ENCODE peak calls at places on chromosomes 13 and 19, in four cellular contexts. S is iPS DF 19.7, U is left colon, M is non-pigmented ciliary epithelial cell. V is an unnamed sample.

GRCh38 chr19:10776900-10777650 is 58.9 kb downstream of the TMED1 start:
- DNase-seq in S (no peak), U (no peak), M (no peak), V (no peak)

GRCh38 chr19:13765395-13766094 is 1.2 kb downstream of the MRI1 start:
- DNase-seq in S (no peak), U (no peak), M (no peak), V (no peak)

GRCh38 chr19:45276284-45276687 is 25.2 kb downstream of the MARK4 start:
- DNase-seq in S (no peak), U (no peak), M (no peak), V (no peak)

GRCh38 chr13:66532146-66532545 is 698.0 kb downstream of the PCDH9 start:
- DNase-seq in S (no peak), U (no peak), M (peak), V (no peak)

GRCh38 chr13:110716235-110716505 is 2.7 kb downstream of the ING1 start:
- DNase-seq in S (no peak), U (peak), M (no peak), V (no peak)

GRCh38 chr13:101453784-101454201 is 1.3 kb downstream of the ITGBL1 start:
- DNase-seq in S (no peak), U (no peak), M (no peak), V (no peak)

GRCh38 chr13:40639226-40639681 is 27.2 kb downstream of the FOXO1 start:
- DNase-seq in S (no peak), U (no peak), M (no peak), V (no peak)

GRCh38 chr13:46665630-46666482 is 112.9 kb downstream of the LRCH1 start:
- DNase-seq in S (no peak), U (no peak), M (no peak), V (no peak)

GRCh38 chr19:32223595-32224370 is 121.6 kb upstream of the ZNF507 start:
- DNase-seq in S (peak), U (no peak), M (no peak), V (no peak)

GRCh38 chr13:97889803-97890202 is 63.7 kb upstream of the IPO5 start:
- DNase-seq in S (no peak), U (no peak), M (no peak), V (no peak)

GRCh38 chr19:11361037-11361770 is 6.0 kb downstream of the PLPPR2 start:
- DNase-seq in S (no peak), U (peak), M (no peak), V (no peak)

GRCh38 chr19:12777217-12778019 is 2.1 kb upstream of the HOOK2 start:
- DNase-seq in S (no peak), U (peak), M (no peak), V (no peak)

GRCh38 chr13:32264407-32264806 is 50.8 kb downstream of the ZAR1L start:
- DNase-seq in S (no peak), U (peak), M (no peak), V (no peak)

GRCh38 chr13:61286148-61286745 is 129.4 kb downstream of the PCDH20 start:
- DNase-seq in S (peak), U (no peak), M (no peak), V (no peak)

GRCh38 chr13:110258876-110259631 is 47.9 kb downstream of the COL4A1 start:
- DNase-seq in S (no peak), U (no peak), M (no peak), V (no peak)

GRCh38 chr13:40024578-40024952 is 369.1 kb downstream of the COG6 start:
- DNase-seq in S (no peak), U (no peak), M (no peak), V (no peak)

GRCh38 chr19:38709671-38710415 is 34.4 kb downstream of the CAPN12 start:
- DNase-seq in S (no peak), U (no peak), M (no peak), V (no peak)

GRCh38 chr13:26469602-26470001 is 87.9 kb upstream of the WASF3 start:
- DNase-seq in S (no peak), U (no peak), M (no peak), V (no peak)

GRCh38 chr13:28488376-28489005 is 6.4 kb downstream of the FLT1 start:
- DNase-seq in S (no peak), U (no peak), M (no peak), V (no peak)

GRCh38 chr13:43304945-43305344 is 281.6 kb downstream of the DNAJC15 start:
- DNase-seq in S (no peak), U (no peak), M (no peak), V (no peak)

GRCh38 chr13:53783466-53783865 is 754.9 kb downstream of the OLFM4 start:
- DNase-seq in S (no peak), U (no peak), M (no peak), V (no peak)

GRCh38 chr13:113969311-113969972 is 4.4 kb downstream of the C13orf46 start:
- DNase-seq in S (no peak), U (peak), M (no peak), V (no peak)

GRCh38 chr13:49308104-49308875 is 60.6 kb downstream of the CDADC1 start:
- DNase-seq in S (no peak), U (peak), M (no peak), V (no peak)

GRCh38 chr19:57583521-57584416 is at the start of gene ZIK1:
- DNase-seq in S (peak), U (peak), M (peak), V (peak)

GRCh38 chr19:17830567-17831418 is 9.5 kb upstream of the INSL3 start:
- DNase-seq in S (peak), U (peak), M (peak), V (no peak)

GRCh38 chr19:17125052-17125727 is 49.6 kb downstream of the MYO9B start:
- DNase-seq in S (no peak), U (no peak), M (no peak), V (no peak)

GRCh38 chr19:5665781-5666513 is 14.4 kb downstream of the MICOS13 start:
- DNase-seq in S (no peak), U (no peak), M (no peak), V (peak)

GRCh38 chr13:52882803-52883202 is 34.4 kb upstream of the PCDH8 start:
- DNase-seq in S (no peak), U (no peak), M (no peak), V (no peak)

GRCh38 chr19:782195-783043 is 14.8 kb upstream of the PTBP1 start:
- DNase-seq in S (peak), U (no peak), M (no peak), V (peak)

GRCh38 chr19:50943074-50943828 is 9.6 kb downstream of the KLK5 start:
- DNase-seq in S (no peak), U (no peak), M (no peak), V (no peak)

GRCh38 chr19:5545051-5545450 is 22.7 kb downstream of the TINCR start:
- DNase-seq in S (no peak), U (no peak), M (no peak), V (no peak)

GRCh38 chr13:50847501-50847900 is 4.0 kb upstream of the DLEU7 start:
- DNase-seq in S (no peak), U (no peak), M (no peak), V (no peak)

GRCh38 chr19:39507715-39508364 is 7.1 kb upstream of the SELENOV start:
- DNase-seq in S (no peak), U (no peak), M (no peak), V (no peak)

GRCh38 chr13:43377955-43378354 is 354.6 kb downstream of the DNAJC15 start:
- DNase-seq in S (no peak), U (no peak), M (no peak), V (no peak)

V was measured in AG04449.